ENCODE peak calls at places on chromosomes 11 and 22, in eight cellular contexts. V, R, X, Z, S, B, H and M are unnamed samples.

GRCh38 chr22:42862045-42862734 is 5.1 kb upstream of the ARFGAP3 start:
- DNase-seq in V (no peak), R (no peak), X (no peak), Z (no peak), S (no peak), B (no peak), H (no peak), M (peak; percentile 11)

GRCh38 chr11:69122642-69123431 is 32.9 kb upstream of the SMIM38 start:
- DNase-seq in V (peak; percentile 80), R (peak; percentile 49), X (peak; percentile 62), Z (peak; percentile 92), S (peak; percentile 94), B (peak; percentile 91), H (peak; percentile 71), M (peak; percentile 96)

GRCh38 chr11:8261316-8261715 is 2.4 kb downstream of the LMO1 start:
- DNase-seq in V (no peak), R (no peak), X (no peak), Z (no peak), S (no peak), B (no peak), H (no peak), M (no peak)

GRCh38 chr11:81886406-81887075 is 847.1 kb downstream of the FAM181B start:
- DNase-seq in V (no peak), R (no peak), X (no peak), Z (no peak), S (no peak), B (no peak), H (no peak), M (no peak)

GRCh38 chr22:27554106-27554814 is 247.3 kb downstream of the MN1 start:
- DNase-seq in V (peak; percentile 40), R (no peak), X (no peak), Z (peak; percentile 51), S (no peak), B (no peak), H (no peak), M (peak; percentile 5)

GRCh38 chr11:8008212-8008611 is 21.1 kb downstream of the EIF3F start:
- DNase-seq in V (peak; percentile 34), R (no peak), X (no peak), Z (no peak), S (no peak), B (no peak), H (no peak), M (no peak)

GRCh38 chr11:61602775-61603569 is 22.1 kb upstream of the SYT7 start:
- DNase-seq in V (no peak), R (peak; percentile 84), X (no peak), Z (peak; percentile 69), S (no peak), B (no peak), H (peak; percentile 79), M (peak; percentile 98)

GRCh38 chr11:76706667-76707066 is 36.1 kb upstream of the LRRC32 start:
- DNase-seq in V (no peak), R (no peak), X (no peak), Z (no peak), S (no peak), B (no peak), H (no peak), M (peak; percentile 29)

GRCh38 chr11:68810164-68810563 is 31.6 kb downstream of the CPT1A start:
- DNase-seq in V (no peak), R (peak; percentile 80), X (peak; percentile 18), Z (peak; percentile 65), S (no peak), B (peak; percentile 41), H (peak; percentile 81), M (no peak)

GRCh38 chr22:46286006-46286405 is 10.7 kb upstream of the GTSE1 start:
- DNase-seq in V (no peak), R (no peak), X (no peak), Z (no peak), S (no peak), B (no peak), H (no peak), M (no peak)

GRCh38 chr11:132042296-132042695 is 671.9 kb downstream of the NTM start:
- DNase-seq in V (peak; percentile 47), R (no peak), X (no peak), Z (no peak), S (no peak), B (no peak), H (no peak), M (no peak)

GRCh38 chr11:15618583-15619032 is 503.9 kb downstream of the INSC start:
- DNase-seq in V (no peak), R (no peak), X (no peak), Z (no peak), S (no peak), B (no peak), H (no peak), M (no peak)

GRCh38 chr22:38754247-38755154 is 1.3 kb downstream of the SUN2 start:
- DNase-seq in V (peak; percentile 48), R (peak; percentile 62), X (peak; percentile 41), Z (peak; percentile 73), S (peak; percentile 72), B (peak; percentile 68), H (peak; percentile 54), M (peak; percentile 48)

GRCh38 chr22:20080776-20081654 is 974 bp downstream of the DGCR8 start:
- DNase-seq in V (peak; percentile 68), R (no peak), X (peak; percentile 17), Z (peak; percentile 25), S (peak; percentile 51), B (peak; percentile 46), H (no peak), M (peak; percentile 27)

GRCh38 chr11:75557649-75558494 is 4.2 kb upstream of the SERPINH1 start:
- DNase-seq in V (no peak), R (peak; percentile 55), X (no peak), Z (peak; percentile 41), S (peak; percentile 69), B (no peak), H (no peak), M (no peak)

DNA sequence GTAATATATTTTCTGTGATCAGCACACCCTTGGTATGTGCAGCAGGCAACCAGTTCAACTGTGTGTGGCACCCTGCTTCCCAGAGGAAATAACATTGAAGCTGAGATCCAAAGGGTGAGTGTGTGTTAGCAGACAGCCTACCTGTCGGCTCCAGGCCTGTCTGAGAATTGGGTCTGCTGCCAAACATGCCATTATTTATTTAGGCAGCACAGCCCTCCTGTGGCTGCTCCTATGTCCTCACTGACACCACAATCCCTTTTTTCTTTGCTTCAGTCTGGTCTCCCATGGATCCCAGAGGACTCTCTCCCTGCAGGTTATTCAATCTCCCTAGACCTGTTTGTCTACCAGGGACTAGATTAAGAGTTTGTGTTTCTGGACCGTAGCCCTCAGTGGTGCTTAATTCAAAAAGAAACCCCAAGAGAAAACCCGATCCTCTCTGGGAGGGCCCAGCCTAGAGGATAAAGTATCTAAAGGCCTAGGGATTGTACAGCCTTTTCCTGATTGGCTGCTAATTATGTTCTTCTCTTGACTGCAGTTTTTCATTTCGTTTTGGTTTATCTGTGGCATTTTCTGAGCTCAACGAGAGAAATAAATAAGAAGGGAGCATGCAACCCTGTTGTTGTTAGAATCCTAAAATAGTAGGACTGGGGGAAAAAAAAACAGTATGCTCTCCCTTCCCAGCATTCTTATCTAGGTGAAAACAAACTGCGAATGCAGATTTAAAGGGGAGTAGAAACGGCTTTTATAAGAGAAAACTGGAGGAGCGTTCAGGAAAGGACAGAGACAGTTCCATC is 24.1 kb downstream of the KCNE3 start:
- DNase-seq in V (peak; percentile 45), R (no peak), X (peak; percentile 21), Z (peak; percentile 55), S (no peak), B (peak; percentile 35), H (no peak), M (peak; percentile 66)
- TF ChIP-seq CTCF in V (no peak), R (peak; percentile 22), X (no peak), Z (peak; percentile 34), S (no peak), B (peak; percentile 45), H (peak; percentile 39), M (peak; percentile 18)

GRCh38 chr22:28989035-28989464 is 72.6 kb downstream of the C22orf31 start:
- DNase-seq in V (no peak), R (no peak), X (no peak), Z (no peak), S (no peak), B (no peak), H (no peak), M (no peak)
- H3K27ac ChIP-seq in V (no peak overlapping the region), R (no peak overlapping the region), X (no peak overlapping the region), Z (no peak overlapping the region), S (peak overlapping the region; percentile 5), B (no peak overlapping the region), H (no peak overlapping the region), M (no peak overlapping the region)

GRCh38 chr11:45688472-45689033 is 23.1 kb upstream of the CHST1 start:
- DNase-seq in V (no peak), R (no peak), X (no peak), Z (no peak), S (no peak), B (no peak), H (no peak), M (no peak)

GRCh38 chr11:45687836-45688235 is 22.4 kb upstream of the CHST1 start:
- DNase-seq in V (no peak), R (no peak), X (no peak), Z (no peak), S (no peak), B (no peak), H (no peak), M (no peak)

DNA sequence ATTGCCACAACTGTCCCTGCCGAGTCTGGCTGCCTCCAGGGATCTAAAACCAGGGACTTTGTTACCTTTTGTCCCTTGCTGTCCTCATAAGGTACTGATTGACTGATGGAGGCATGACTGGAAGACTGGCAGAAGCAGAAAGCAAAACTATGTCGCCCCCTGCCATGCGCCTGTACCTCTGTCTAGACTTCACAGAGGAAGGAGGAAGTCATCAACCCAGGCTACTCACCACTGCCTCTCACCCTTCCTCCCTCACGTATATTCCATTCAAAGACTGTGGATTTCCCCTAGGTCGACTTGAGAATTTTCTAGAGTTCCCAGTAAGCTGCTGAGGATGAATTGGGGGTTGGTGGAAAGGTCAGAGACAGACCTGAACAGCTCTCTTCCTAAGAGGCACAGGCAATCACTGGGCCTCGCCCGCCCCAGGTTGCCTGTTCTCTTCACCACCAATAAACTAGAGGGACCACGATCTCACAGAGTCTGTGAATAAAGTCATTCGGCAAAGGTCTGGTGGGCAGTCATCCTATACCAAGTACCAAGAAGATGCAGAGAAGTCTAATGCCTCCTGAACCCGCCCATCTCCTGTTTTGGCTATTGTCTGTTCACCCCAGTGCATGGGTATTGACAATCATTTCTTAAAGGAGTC is 27.5 kb upstream of the CHST1 start:
- DNase-seq in V (no peak), R (no peak), X (no peak), Z (no peak), S (no peak), B (no peak), H (no peak), M (no peak)
- TF ChIP-seq CTCF in V (no peak), R (no peak), X (no peak), Z (no peak), S (no peak), B (no peak), H (no peak), M (no peak)

DNA sequence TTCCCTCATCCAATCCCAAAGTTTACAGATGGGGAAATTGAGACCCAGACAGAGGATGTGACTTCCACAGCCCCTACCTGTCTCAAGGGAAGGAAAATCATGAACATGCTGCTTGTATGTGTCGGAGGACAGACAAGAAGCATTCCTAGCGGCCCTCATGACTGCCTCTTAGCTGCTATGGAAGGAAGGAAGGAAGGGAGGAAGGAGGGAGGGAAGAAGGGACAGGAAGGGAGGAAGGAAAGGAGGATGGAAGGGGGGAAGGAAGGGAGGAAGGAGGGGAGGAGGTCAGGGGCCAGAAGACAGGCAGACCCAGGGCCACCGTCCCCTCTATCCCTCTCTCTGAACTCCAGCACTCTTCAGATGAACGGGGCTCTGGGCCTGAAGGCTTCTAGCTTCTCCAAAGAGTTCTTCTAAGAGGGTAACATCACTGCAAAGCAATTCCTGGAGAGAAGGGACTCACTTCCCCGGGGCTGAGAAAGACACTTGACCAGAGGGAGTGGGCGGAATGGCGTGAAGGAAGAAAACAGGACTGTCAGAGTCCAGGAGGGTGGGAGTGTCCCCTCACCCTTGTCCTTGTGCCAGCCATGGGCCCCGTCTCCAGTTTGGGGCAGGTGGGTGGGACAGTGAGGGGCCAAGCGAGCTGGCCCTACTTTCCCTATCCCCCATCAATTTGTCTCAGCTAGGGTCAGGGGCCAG is 149.4 kb downstream of the FEZ1 start:
- DNase-seq in V (no peak), R (no peak), X (no peak), Z (no peak), S (peak; percentile 11), B (no peak), H (no peak), M (no peak)
- H3K27ac ChIP-seq in V (no peak overlapping the region), R (peak overlapping the region; percentile 67), X (no peak overlapping the region), Z (no peak overlapping the region), S (no peak overlapping the region), B (no peak overlapping the region), H (peak overlapping the region; percentile 62), M (no peak overlapping the region)